ENCODE peak calls at places on chromosome 2, in five cellular contexts. G is HL-60, P is left lung, I is thyroid gland, Y is neural progenitor cell. H is an unnamed sample.

GRCh38 chr2:65749549-65749948 is 317.1 kb upstream of the SPRED2 start:
- DNase-seq in P (no peak), Y (no peak), I (no peak), G (no peak), H (no peak)

GRCh38 chr2:155320236-155320635 is 621.7 kb downstream of the KCNJ3 start:
- DNase-seq in G (no peak), P (no peak), Y (no peak), I (no peak), H (no peak)

GRCh38 chr2:153871231-153872221 is at the start of gene GALNT13:
- DNase-seq in G (no peak), Y (peak), P (peak), I (no peak), H (peak)

GRCh38 chr2:222439692-222440091 is 15.3 kb downstream of the SGPP2 start:
- DNase-seq in I (no peak), G (no peak), Y (no peak), P (no peak), H (no peak)

GRCh38 chr2:207930747-207931146 is 94.6 kb downstream of the PLEKHM3 start:
- DNase-seq in Y (no peak), G (no peak), I (peak), P (peak), H (peak)

GRCh38 chr2:74417763-74418162 is 3.7 kb downstream of the C2orf81 start:
- DNase-seq in G (no peak), P (no peak), I (no peak), Y (no peak), H (no peak)

GRCh38 chr2:43212931-43213330 is 13.5 kb downstream of the ZFP36L2 start:
- DNase-seq in P (peak), G (peak), I (peak), Y (no peak), H (peak)

GRCh38 chr2:20620271-20620681 is 30.6 kb downstream of the HS1BP3 start:
- DNase-seq in P (peak), G (no peak), I (no peak), Y (no peak), H (no peak)

GRCh38 chr2:68465081-68465916 is 1.8 kb downstream of the FBXO48 start:
- DNase-seq in P (no peak), I (no peak), Y (no peak), G (no peak), H (no peak)

GRCh38 chr2:172772637-172773036 is 37.0 kb downstream of the RAPGEF4 start:
- DNase-seq in G (no peak), P (no peak), Y (no peak), I (no peak), H (no peak)

GRCh38 chr2:69466728-69467127 is 29.5 kb upstream of the NFU1 start:
- DNase-seq in I (no peak), P (no peak), Y (no peak), G (no peak), H (no peak)

GRCh38 chr2:180722551-180723239 is 257.7 kb upstream of the UBE2E3 start:
- DNase-seq in P (no peak), G (no peak), Y (no peak), I (no peak), H (no peak)

GRCh38 chr2:213246665-213247281 is 37.5 kb upstream of the SPAG16 start:
- DNase-seq in P (no peak), G (peak), Y (peak), I (peak), H (peak)

GRCh38 chr2:128214866-128215460 is 103.7 kb downstream of the HS6ST1 start:
- DNase-seq in Y (no peak), I (no peak), G (no peak), P (no peak), H (peak)

GRCh38 chr2:136117391-136117841 is 533 bp downstream of the CXCR4 start:
- DNase-seq in Y (peak), P (peak), I (peak), G (peak), H (peak)

GRCh38 chr2:182447163-182447562 is 20.3 kb upstream of the PDE1A start:
- DNase-seq in P (no peak), G (no peak), Y (no peak), I (no peak), H (no peak)

GRCh38 chr2:226179010-226179409 is 620.6 kb downstream of the IRS1 start:
- DNase-seq in P (no peak), I (no peak), Y (no peak), G (no peak), H (no peak)

GRCh38 chr2:163610817-163611556 is 124.8 kb downstream of the FIGN start:
- DNase-seq in G (peak), Y (peak), P (no peak), I (no peak), H (no peak)

GRCh38 chr2:55804535-55804934 is 110.9 kb upstream of the PNPT1 start:
- DNase-seq in I (no peak), Y (peak), G (no peak), P (no peak), H (no peak)

GRCh38 chr2:233773854-233774253 is 4.3 kb upstream of the MROH2A start:
- DNase-seq in Y (no peak), P (no peak), G (no peak), I (no peak), H (no peak)

GRCh38 chr2:166417669-166418068 is 41.9 kb upstream of the SCN9A start:
- DNase-seq in P (no peak), I (no peak), G (peak), Y (peak), H (no peak)

GRCh38 chr2:109226128-109226527 is 97.1 kb downstream of the SH3RF3 start:
- DNase-seq in I (no peak), P (no peak), Y (no peak), G (peak), H (no peak)

GRCh38 chr2:32652555-32653209 is 24.8 kb downstream of the TTC27 start:
- DNase-seq in Y (no peak), P (no peak), G (no peak), I (no peak), H (no peak)

GRCh38 chr2:112685167-112685884 is 35.5 kb upstream of the NT5DC4 start:
- DNase-seq in G (no peak), I (no peak), P (no peak), Y (no peak), H (no peak)

GRCh38 chr2:106990307-106990706 is 104.3 kb upstream of the ST6GAL2 start:
- DNase-seq in I (no peak), Y (no peak), P (no peak), G (no peak), H (no peak)

GRCh38 chr2:222309361-222309760 is 10.6 kb upstream of the PAX3 start:
- DNase-seq in G (no peak), Y (no peak), P (no peak), I (no peak), H (no peak)

GRCh38 chr2:230552181-230552580 is 136.2 kb downstream of the SP100 start:
- DNase-seq in I (no peak), Y (no peak), G (no peak), P (no peak), H (no peak)

GRCh38 chr2:222448806-222449205 is 24.5 kb downstream of the SGPP2 start:
- DNase-seq in G (peak), Y (no peak), I (no peak), P (peak), H (no peak)

GRCh38 chr2:173149491-173149890 is 73.8 kb downstream of the MAP3K20 start:
- DNase-seq in G (no peak), Y (no peak), P (no peak), I (no peak), H (no peak)

GRCh38 chr2:85998071-85998991 is 107.4 kb downstream of the POLR1A start:
- DNase-seq in G (no peak), P (peak), I (peak), Y (peak), H (no peak)

GRCh38 chr2:56523815-56524214 is 340.0 kb downstream of the CCDC85A start:
- DNase-seq in I (no peak), G (no peak), Y (no peak), P (no peak), H (no peak)

GRCh38 chr2:197205590-197206215 is 104.9 kb downstream of the ANKRD44 start:
- DNase-seq in I (no peak), P (no peak), Y (no peak), G (peak), H (no peak)

GRCh38 chr2:223884399-223884798 is 47.0 kb upstream of the AP1S3 start:
- DNase-seq in P (no peak), Y (no peak), I (no peak), G (no peak), H (no peak)

GRCh38 chr2:37564356-37564755 is 107.1 kb downstream of the CDC42EP3 start:
- DNase-seq in P (no peak), Y (no peak), G (no peak), I (no peak), H (no peak)

GRCh38 chr2:9768388-9768787 is 74.9 kb upstream of the TAF1B start:
- DNase-seq in P (no peak), I (no peak), G (no peak), Y (peak), H (no peak)
- TF ChIP-seq CTCF in P (no peak), I (no peak), G (no peak), Y (peak), H (peak)

DNA sequence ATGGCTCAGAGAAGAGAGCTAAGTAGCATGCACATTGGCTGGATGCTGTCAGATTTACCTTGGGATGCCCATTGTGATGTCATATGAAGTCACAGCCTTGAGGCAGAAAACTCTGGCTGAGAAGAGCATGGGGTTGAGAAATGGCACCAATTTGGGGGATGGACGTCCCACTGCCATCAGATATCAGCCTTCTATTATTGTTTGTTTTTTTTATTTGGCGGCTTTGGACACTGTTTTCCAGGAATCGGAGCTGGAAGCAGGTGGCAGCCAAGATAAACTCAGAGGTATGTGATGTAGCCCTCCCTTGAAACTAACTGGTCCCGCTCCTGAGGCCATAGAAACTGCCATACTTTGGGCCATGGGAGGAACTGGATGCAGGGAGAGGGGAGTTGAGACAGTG is 40.6 kb downstream of the GCKR start:
- DNase-seq in P (no peak), G (no peak), I (no peak), Y (no peak), H (no peak)
- H3K27ac ChIP-seq in P (no peak), G (no peak), I (no peak), Y (no peak), H (no peak)

GRCh38 chr2:73386342-73386868 is 769 bp downstream of the ALMS1 start:
- DNase-seq in P (no peak), G (no peak), I (no peak), Y (peak), H (no peak)

GRCh38 chr2:73386894-73387636 is 1.4 kb downstream of the ALMS1 start:
- DNase-seq in G (no peak), Y (no peak), I (no peak), P (no peak), H (no peak)

GRCh38 chr2:73383036-73383435 is 2.6 kb upstream of the ALMS1 start:
- DNase-seq in I (no peak), Y (no peak), G (no peak), P (no peak), H (no peak)

DNA sequence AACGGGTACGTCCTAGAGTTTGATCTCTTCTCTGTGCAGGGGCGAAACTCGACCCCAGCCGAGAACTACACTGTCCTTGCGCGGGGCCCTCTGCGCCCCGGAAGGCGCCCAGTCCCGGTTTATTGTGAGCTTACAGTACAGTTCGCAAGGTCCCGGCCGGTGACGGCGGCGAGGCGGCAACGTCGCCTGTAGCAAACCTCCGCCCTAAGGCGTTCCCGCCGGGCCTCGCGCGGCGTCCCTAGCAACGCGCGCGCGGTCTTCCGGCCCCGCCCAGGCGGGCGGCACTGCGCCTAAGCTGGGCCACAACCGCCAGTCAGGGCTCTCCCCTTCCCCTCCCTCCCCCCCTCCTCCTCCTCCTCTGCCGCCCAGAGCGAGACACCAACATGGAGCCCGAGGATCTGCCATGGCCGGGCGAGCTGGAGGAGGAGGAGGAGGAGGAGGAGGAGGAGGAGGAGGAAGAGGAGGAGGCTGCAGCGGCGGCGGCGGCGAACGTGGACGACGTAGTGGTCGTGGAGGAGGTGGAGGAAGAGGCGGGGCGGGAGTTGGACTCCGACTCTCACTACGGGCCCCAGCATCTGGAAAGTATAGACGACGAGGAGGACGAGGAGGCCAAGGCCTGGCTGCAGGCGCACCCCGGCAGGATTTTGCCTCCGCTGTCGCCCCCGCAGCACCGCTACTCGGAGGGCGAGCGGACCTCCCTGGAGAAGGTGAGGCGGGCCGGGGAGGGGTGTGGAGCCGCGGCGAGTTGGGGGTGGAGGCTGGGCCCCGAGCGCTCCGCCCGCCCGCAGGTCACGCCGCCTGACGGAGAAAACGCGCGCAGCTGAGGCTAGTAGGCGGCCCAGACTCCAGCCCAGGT is at the start of gene ALMS1:
- DNase-seq in P (peak), G (peak), I (peak), Y (peak), H (peak)
- TF ChIP-seq CTCF in P (no peak), G (no peak), I (no peak), Y (peak), H (no peak)

DNA sequence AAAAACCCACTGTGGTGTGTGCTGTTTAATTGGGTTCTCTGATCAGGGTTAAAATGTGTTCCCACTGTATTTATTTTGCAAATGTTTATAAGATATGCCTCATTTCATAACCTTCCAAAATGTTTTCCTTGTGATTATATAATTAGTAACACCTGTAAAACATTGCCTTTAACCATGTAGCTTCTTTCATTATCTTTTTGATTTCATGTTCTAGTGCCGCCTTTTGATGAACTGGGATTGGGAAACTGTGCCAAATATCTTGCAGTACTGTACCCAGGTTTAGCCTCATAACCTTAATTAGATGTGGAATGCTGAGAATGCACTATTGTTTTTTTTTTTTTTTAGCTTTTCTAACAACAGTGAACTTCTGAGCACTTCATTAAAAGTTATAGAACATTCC is 96.9 kb downstream of the TANC1 start:
- DNase-seq in I (no peak), Y (no peak), G (no peak), P (no peak), H (no peak)
- H3K27ac ChIP-seq in I (peak), Y (peak), G (no peak), P (no peak), H (peak)

GRCh38 chr2:30475542-30475941 is 28.5 kb downstream of the LCLAT1 start:
- DNase-seq in I (no peak), P (no peak), G (no peak), Y (no peak), H (no peak)
- TF ChIP-seq CTCF in I (no peak), P (no peak), G (no peak), Y (no peak), H (no peak)

DNA sequence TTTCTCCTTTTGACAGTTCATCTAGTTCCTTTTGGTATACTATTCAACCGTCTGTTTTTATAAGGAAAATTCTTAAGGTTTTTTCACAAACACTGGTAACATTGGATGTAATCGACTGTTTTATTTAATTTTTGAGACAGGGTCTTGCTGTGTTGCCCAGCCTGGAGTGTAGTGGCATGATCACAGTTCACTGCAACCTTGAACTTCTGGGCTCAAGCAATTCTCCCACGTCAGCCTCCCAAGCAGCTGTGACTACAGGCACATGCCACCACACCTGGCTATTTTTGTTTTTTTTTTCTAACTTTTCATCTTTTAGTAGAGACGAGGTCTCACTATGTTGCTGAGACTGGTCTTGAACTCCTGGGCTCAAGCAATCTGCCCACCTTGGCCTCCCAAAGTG is 104.4 kb upstream of the DNMT3A start:
- DNase-seq in G (no peak), I (no peak), P (no peak), Y (no peak), H (no peak)
- H3K27ac ChIP-seq in G (no peak), I (no peak), P (no peak), Y (no peak), H (no peak)

DNA sequence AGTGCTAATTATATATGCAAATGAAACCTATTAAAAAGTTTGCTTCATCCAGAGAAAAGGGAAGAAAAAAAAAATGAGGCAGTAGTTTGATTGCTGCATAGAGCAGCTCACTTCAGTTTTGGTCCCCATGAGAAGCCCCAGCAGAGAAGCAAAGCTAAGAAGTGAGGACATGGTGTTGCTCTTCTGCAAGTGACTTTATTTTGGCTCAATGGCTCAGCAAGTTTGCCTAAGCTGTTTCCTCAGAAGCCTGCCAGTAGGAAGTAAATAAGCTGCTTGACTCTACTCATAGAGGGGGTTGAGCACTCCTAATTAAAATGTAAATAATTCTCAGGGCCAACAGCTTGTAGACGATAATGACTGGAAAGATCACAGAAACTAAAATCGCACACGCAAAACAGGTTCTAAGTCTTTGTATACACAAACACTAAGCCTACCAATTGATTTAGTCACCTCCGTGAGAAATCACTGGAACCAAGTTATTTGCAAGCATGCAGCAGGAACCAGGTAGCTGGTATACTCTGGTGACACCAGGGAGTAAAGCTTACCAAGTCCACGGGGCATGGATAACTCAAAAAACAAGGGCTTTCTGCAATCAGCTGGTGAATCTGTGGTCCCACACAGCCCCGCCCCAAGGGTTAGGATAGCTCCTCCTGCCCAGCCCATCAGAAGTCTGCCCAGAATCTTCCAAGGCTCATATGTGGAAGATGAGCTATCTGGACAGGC is 39.7 kb upstream of the NABP1 start:
- DNase-seq in P (peak), Y (peak), I (no peak), G (peak), H (peak)
- TF ChIP-seq CTCF in P (no peak), Y (no peak), I (no peak), G (no peak), H (no peak)